ENCODE peak calls at places on chromosomes 13 and 19, in five cellular contexts. L is SK-N-SH, V is tibial artery, S is HAP-1, J is GM23338. Z is an unnamed sample.

GRCh38 chr13:31380728-31381127 is 181.0 kb downstream of the B3GLCT start:
- DNase-seq in L (no peak), V (no peak), S (no peak), J (peak), Z (no peak)

GRCh38 chr19:42254850-42255765 is at the start of gene ERF:
- DNase-seq in L (peak), V (peak), S (peak), J (peak), Z (peak)

GRCh38 chr13:28751210-28751935 is 32.6 kb upstream of the SLC46A3 start:
- DNase-seq in L (no peak), V (no peak), S (no peak), J (peak), Z (peak)

GRCh38 chr19:56076413-56076998 is 44.6 kb downstream of the ZNF787 start:
- DNase-seq in L (peak), V (peak), S (peak), J (peak), Z (peak)

GRCh38 chr19:38656171-38656981 is 8.9 kb downstream of the ACTN4 start:
- DNase-seq in L (no peak), V (no peak), S (no peak), J (no peak), Z (no peak)

GRCh38 chr13:94169783-94170513 is 309.5 kb downstream of the DCT start:
- DNase-seq in L (no peak), V (peak), S (no peak), J (peak), Z (peak)

GRCh38 chr13:24662195-24663088 is 17.8 kb upstream of the ATP12A start:
- DNase-seq in L (no peak), V (no peak), S (no peak), J (no peak), Z (no peak)

GRCh38 chr13:98451676-98452105 is 125.2 kb downstream of the STK24 start:
- DNase-seq in L (no peak), V (peak), S (no peak), J (no peak), Z (no peak)

GRCh38 chr19:55697069-55697440 is 22.0 kb downstream of the EPN1 start:
- DNase-seq in L (no peak), V (no peak), S (no peak), J (no peak), Z (no peak)

GRCh38 chr19:37931941-37932655 is 25.1 kb downstream of the SIPA1L3 start:
- DNase-seq in L (no peak), V (peak), S (peak), J (peak), Z (peak)

GRCh38 chr13:113785051-113786010 is 26.3 kb downstream of the TMEM255B start:
- DNase-seq in L (no peak), V (no peak), S (no peak), J (no peak), Z (no peak)

GRCh38 chr19:18932216-18932841 is 8.7 kb downstream of the HOMER3 start:
- DNase-seq in L (peak), V (peak), S (peak), J (peak), Z (peak)

GRCh38 chr13:107075576-107075975 is 507.6 kb upstream of the ARGLU1 start:
- DNase-seq in L (no peak), V (no peak), S (no peak), J (no peak), Z (no peak)

GRCh38 chr19:54436031-54436523 is 12.9 kb upstream of the LENG8 start:
- DNase-seq in L (no peak), V (no peak), S (no peak), J (peak), Z (no peak)

GRCh38 chr13:99422556-99423220 is 78.6 kb upstream of the TM9SF2 start:
- DNase-seq in L (no peak), V (no peak), S (no peak), J (no peak), Z (no peak)

GRCh38 chr19:13190781-13191540 is 40.8 kb downstream of the IER2 start:
- DNase-seq in L (no peak), V (no peak), S (no peak), J (no peak), Z (peak)

GRCh38 chr19:49916839-49917733 is 11.9 kb upstream of the ATF5 start:
- DNase-seq in L (no peak), V (no peak), S (no peak), J (peak), Z (peak)

GRCh38 chr13:40762849-40763248 is 8.1 kb downstream of the MRPS31 start:
- DNase-seq in L (no peak), V (no peak), S (no peak), J (no peak), Z (no peak)

GRCh38 chr13:24746618-24747247 is 17.2 kb upstream of the RNF17 start:
- DNase-seq in L (no peak), V (no peak), S (no peak), J (peak), Z (peak)

GRCh38 chr13:109655611-109656010 is 130.8 kb downstream of the IRS2 start:
- DNase-seq in L (peak), V (no peak), S (no peak), J (no peak), Z (no peak)

GRCh38 chr13:94968757-94969086 is 256.4 kb upstream of the SOX21 start:
- DNase-seq in L (no peak), V (no peak), S (peak), J (no peak), Z (no peak)

GRCh38 chr19:33724021-33724722 is 72.5 kb upstream of the KCTD15 start:
- DNase-seq in L (no peak), V (no peak), S (no peak), J (no peak), Z (no peak)

GRCh38 chr13:96958286-96958891 is 35.9 kb downstream of the OXGR1 start:
- DNase-seq in L (peak), V (no peak), S (peak), J (peak), Z (peak)

GRCh38 chr19:22595918-22596341 is 38.2 kb upstream of the ZNF492 start:
- DNase-seq in L (peak), V (peak), S (no peak), J (no peak), Z (no peak)

GRCh38 chr19:1001538-1002166 is 1.4 kb downstream of the GRIN3B start:
- DNase-seq in L (peak), V (no peak), S (no peak), J (peak), Z (peak)

GRCh38 chr19:43768273-43769050 is 12.3 kb downstream of the KCNN4 start:
- DNase-seq in L (no peak), V (peak), S (no peak), J (no peak), Z (no peak)

GRCh38 chr13:43742911-43743310 is 43.9 kb downstream of the ENOX1 start:
- DNase-seq in L (no peak), V (no peak), S (no peak), J (no peak), Z (no peak)

GRCh38 chr13:110119943-110120905 is 186.7 kb downstream of the COL4A1 start:
- DNase-seq in L (no peak), V (no peak), S (no peak), J (no peak), Z (no peak)

GRCh38 chr19:19488875-19489690 is 26.3 kb downstream of the TSSK6 start:
- DNase-seq in L (peak), V (peak), S (peak), J (peak), Z (peak)

GRCh38 chr13:102440259-102440936 is 38.5 kb upstream of the FGF14 start:
- DNase-seq in L (no peak), V (no peak), S (no peak), J (no peak), Z (no peak)

GRCh38 chr13:28530729-28531194 is 35.8 kb upstream of the FLT1 start:
- DNase-seq in L (no peak), V (no peak), S (peak), J (no peak), Z (no peak)

GRCh38 chr19:54674021-54674617 is 11.3 kb downstream of the LILRB4 start:
- DNase-seq in L (peak), V (no peak), S (peak), J (peak), Z (peak)

GRCh38 chr19:844300-844971 is 3.6 kb downstream of the PRTN3 start:
- DNase-seq in L (no peak), V (no peak), S (no peak), J (no peak), Z (no peak)

GRCh38 chr19:3098141-3098514 is 4.0 kb downstream of the GNA11 start:
- DNase-seq in L (no peak), V (no peak), S (no peak), J (no peak), Z (no peak)

Z was measured in mesendoderm.